ENCODE peak calls at places on chromosomes 3 and 15, in seven cellular contexts. E is breast epithelium, N is GM12878, R is cardiac muscle cell, P is lung, F is mammary epithelial cell, S is astrocyte. J is an unnamed sample.

GRCh38 chr15:80744411-80744810 is 34.8 kb upstream of the CEMIP start:
- DNase-seq in R (no peak), F (no peak), P (no peak), S (peak; percentile 5), E (no peak), N (no peak), J (no peak)

GRCh38 chr3:186520957-186521842 is 23.0 kb downstream of the CRYGS start:
- DNase-seq in E (no peak), S (no peak), N (peak; percentile 80), F (no peak), P (no peak), R (no peak), J (no peak)

GRCh38 chr3:48859188-48859587 is 11.5 kb upstream of the PRKAR2A start:
- DNase-seq in R (no peak), N (no peak), F (no peak), P (no peak), S (no peak), E (no peak), J (no peak)

GRCh38 chr3:75262661-75263060 is 401.5 kb upstream of the FRG2C start:
- DNase-seq in N (no peak), R (no peak), P (no peak), F (peak; percentile 43), S (no peak), E (no peak), J (no peak)

GRCh38 chr3:31472479-31473390 is 60.0 kb upstream of the STT3B start:
- DNase-seq in N (no peak), P (no peak), S (peak; percentile 87), E (no peak), F (peak; percentile 77), R (peak; percentile 42), J (no peak)

GRCh38 chr3:142445816-142446254 is 2.0 kb downstream of the XRN1 start:
- DNase-seq in N (peak; percentile 44), E (no peak), R (peak; percentile 12), F (peak; percentile 59), S (peak; percentile 30), P (no peak), J (no peak)

GRCh38 chr15:44713006-44713966 is 2.0 kb downstream of the B2M start:
- DNase-seq in N (no peak), R (peak; percentile 47), P (no peak), S (peak; percentile 11), E (no peak), F (peak; percentile 32), J (no peak)

GRCh38 chr3:67593761-67594234 is 60.6 kb downstream of the SUCLG2 start:
- DNase-seq in N (no peak), F (peak; percentile 38), R (peak; percentile 55), E (no peak), S (peak; percentile 9), P (no peak), J (no peak)

GRCh38 chr3:76047368-76047767 is 262.0 kb upstream of the ZNF717 start:
- DNase-seq in E (no peak), P (no peak), N (no peak), S (no peak), R (no peak), F (no peak), J (no peak)

GRCh38 chr15:63890617-63891016 is 56.9 kb upstream of the HERC1 start:
- DNase-seq in F (no peak), P (no peak), R (no peak), E (no peak), N (no peak), S (no peak), J (no peak)

GRCh38 chr3:29240248-29240647 is 40.6 kb upstream of the RBMS3 start:
- DNase-seq in E (no peak), F (peak; percentile 34), S (peak; percentile 63), P (no peak), N (no peak), R (peak; percentile 74), J (no peak)

GRCh38 chr3:10882851-10883250 is 66.8 kb downstream of the SLC6A11 start:
- DNase-seq in P (no peak), R (no peak), F (no peak), S (no peak), E (no peak), N (no peak), J (no peak)

GRCh38 chr3:14480207-14481017 is 59.7 kb downstream of the GRIP2 start:
- DNase-seq in E (no peak), F (peak; percentile 80), S (peak; percentile 90), P (peak; percentile 41), R (peak; percentile 78), N (no peak), J (no peak)

GRCh38 chr15:25182098-25182478 is 227.3 kb downstream of the SNRPN start:
- DNase-seq in F (no peak), N (no peak), E (no peak), P (no peak), S (no peak), R (no peak), J (no peak)

GRCh38 chr3:189363856-189364255 is 192.1 kb downstream of the TPRG1 start:
- DNase-seq in P (no peak), N (no peak), F (peak; percentile 23), R (peak; percentile 60), E (no peak), S (peak; percentile 33), J (no peak)

GRCh38 chr3:61669676-61670299 is 108.4 kb downstream of the PTPRG start:
- DNase-seq in S (no peak), R (no peak), N (no peak), P (no peak), F (peak; percentile 61), E (no peak), J (no peak)

GRCh38 chr15:74633781-74634180 is 18.1 kb downstream of the CLK3 start:
- DNase-seq in S (no peak), P (no peak), R (no peak), F (no peak), N (no peak), E (no peak), J (no peak)

GRCh38 chr3:10549617-10550228 is 44.3 kb upstream of the ATP2B2 start:
- DNase-seq in P (no peak), F (no peak), R (no peak), N (no peak), E (peak; percentile 10), S (no peak), J (peak; percentile 7)

GRCh38 chr15:87142096-87142495 is 1062.4 kb downstream of the AGBL1 start:
- DNase-seq in N (no peak), S (peak; percentile 53), E (no peak), R (no peak), P (no peak), F (no peak), J (no peak)

GRCh38 chr3:53841296-53841695 is 4.9 kb downstream of the CHDH start:
- DNase-seq in R (no peak), S (no peak), P (no peak), N (no peak), E (peak; percentile 48), F (no peak), J (no peak)

GRCh38 chr3:43378066-43378935 is 92.0 kb downstream of the SNRK start:
- DNase-seq in S (peak; percentile 13), R (peak; percentile 44), N (peak; percentile 4), F (peak; percentile 43), P (no peak), E (no peak), J (peak; percentile 77)

GRCh38 chr3:124351430-124352142 is 359.7 kb upstream of the ROPN1 start:
- DNase-seq in S (peak; percentile 58), F (peak; percentile 28), P (peak; percentile 49), R (peak; percentile 81), N (no peak), E (no peak), J (no peak)

DNA sequence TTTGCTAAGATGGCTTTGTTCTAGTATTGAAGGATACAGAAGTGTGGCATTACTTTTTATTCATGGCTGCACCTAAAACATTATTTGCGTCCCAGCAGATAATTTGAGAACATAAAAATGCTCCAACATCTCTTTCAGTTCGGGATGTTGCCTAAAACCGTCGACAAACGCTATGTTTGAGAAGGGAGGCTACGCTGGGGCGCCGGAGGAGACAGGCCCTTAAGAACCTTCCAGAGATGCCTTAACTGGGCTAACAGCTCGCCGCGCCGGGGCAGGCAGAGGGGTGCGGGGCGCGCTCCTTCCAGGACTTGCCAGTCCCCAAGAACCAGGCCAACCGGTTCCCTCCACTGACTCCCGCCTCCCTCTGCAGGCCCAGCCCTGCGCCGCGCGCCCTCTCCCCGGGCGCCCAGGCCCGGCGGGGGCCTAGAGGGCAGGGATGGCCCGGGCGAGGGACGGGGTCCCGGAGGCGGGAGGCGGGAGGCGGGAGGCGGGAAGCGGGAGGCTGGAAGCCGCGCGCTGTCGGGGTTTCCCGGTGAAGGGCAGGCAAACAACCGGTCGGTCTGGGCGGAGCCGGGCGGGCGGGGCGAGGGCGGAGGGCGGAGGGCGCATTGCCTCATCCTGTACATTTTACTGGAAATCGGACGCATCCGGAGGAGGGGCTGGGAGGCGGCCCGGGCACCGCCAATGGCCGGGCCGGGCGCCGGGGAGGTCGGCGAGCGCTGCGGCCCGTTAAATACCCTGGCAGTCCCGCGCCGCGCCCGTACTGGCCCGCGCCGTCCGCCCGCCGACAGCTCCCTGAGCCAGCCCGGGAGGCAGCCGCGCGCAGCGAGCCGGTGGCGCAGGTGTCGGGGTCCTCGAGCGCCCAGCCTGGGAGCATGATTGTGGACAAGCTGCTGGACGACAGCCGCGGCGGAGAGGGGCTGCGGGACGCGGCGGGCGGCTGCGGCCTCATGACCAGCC is at the start of gene NFKBIZ:
- DNase-seq in N (no peak), F (peak; percentile 94), E (peak; percentile 96), R (peak; percentile 98), S (peak; percentile 84), P (peak; percentile 98), J (peak; percentile 89)
- TF ChIP-seq CTCF in N (no peak), F (peak; percentile 15), E (no peak), R (no peak), S (no peak), P (no peak), J (no peak)

GRCh38 chr3:152257246-152258074 is 11.3 kb upstream of the MBNL1 start:
- DNase-seq in F (peak; percentile 17), S (no peak), N (peak; percentile 85), E (no peak), R (no peak), P (no peak), J (no peak)

GRCh38 chr3:152256829-152257228 is 11.9 kb upstream of the MBNL1 start:
- DNase-seq in N (no peak), E (no peak), P (no peak), R (no peak), F (no peak), S (no peak), J (no peak)

GRCh38 chr3:152259480-152259879 is 9.2 kb upstream of the MBNL1 start:
- DNase-seq in N (no peak), E (no peak), F (no peak), P (no peak), S (no peak), R (no peak), J (no peak)

GRCh38 chr3:152260026-152260425 is 8.7 kb upstream of the MBNL1 start:
- DNase-seq in E (no peak), P (no peak), S (no peak), F (no peak), R (peak; percentile 34), N (no peak), J (no peak)

GRCh38 chr3:152258448-152259302 is 10.1 kb upstream of the MBNL1 start:
- DNase-seq in R (peak; percentile 98), S (peak; percentile 98), N (no peak), F (peak; percentile 98), E (peak; percentile 77), P (peak; percentile 54), J (peak; percentile 67)
- H3K4me1 ChIP-seq in R (peaks cover 15% of the 10 kb centered on the region), S (peaks cover 29% of the 10 kb centered on the region), N (peaks cover 28% of the 10 kb centered on the region), F (peaks cover 14% of the 10 kb centered on the region), E (no peaks in the 10 kb centered on the region), P (peaks cover 2% of the 10 kb centered on the region), J (peaks cover 80% of the 10 kb centered on the region)

GRCh38 chr3:125582707-125583106 is 12.6 kb downstream of the OSBPL11 start:
- DNase-seq in R (peak; percentile 18), P (no peak), E (no peak), N (no peak), S (no peak), F (no peak), J (no peak)
- TF ChIP-seq CTCF in R (no peak), P (no peak), E (no peak), N (peak; percentile 47), S (peak; percentile 15), F (peak; percentile 28), J (no peak)

GRCh38 chr3:39126532-39127071 is 19.1 kb downstream of the TTC21A start:
- DNase-seq in N (no peak), P (no peak), S (no peak), R (peak; percentile 78), F (peak; percentile 24), E (peak; percentile 43), J (no peak)
- H3K4me1 ChIP-seq in N (peaks cover 25% of the 10 kb centered on the region), P (peaks cover 9% of the 10 kb centered on the region), S (peaks cover 6% of the 10 kb centered on the region), R (peaks cover 2% of the 10 kb centered on the region), F (peaks cover 14% of the 10 kb centered on the region), E (no peaks in the 10 kb centered on the region), J (peaks cover 16% of the 10 kb centered on the region)

J was measured in CD8-positive, alpha-beta T cell.